ENCODE peak calls at places on chromosomes 3 and 15, in five cellular contexts. V is IMR-90, E is H1, G is mesenchymal stem cell, D is mesendoderm. F is an unnamed sample.

GRCh38 chr3:30314757-30315156 is 291.6 kb upstream of the TGFBR2 start:
- DNase-seq in V (no peak), E (no peak), G (no peak), D (no peak), F (no peak)

GRCh38 chr3:39166134-39166710 is 12.8 kb upstream of the CSRNP1 start:
- DNase-seq in V (peak), E (no peak), G (peak), D (peak), F (no peak)

GRCh38 chr15:41865490-41866055 is 26.9 kb downstream of the PLA2G4B start:
- DNase-seq in V (no peak), E (no peak), G (no peak), D (no peak), F (no peak)

GRCh38 chr3:152159328-152159727 is 109.4 kb upstream of the MBNL1 start:
- DNase-seq in V (peak), E (no peak), G (peak), D (no peak), F (no peak)

GRCh38 chr3:158702815-158703481 is 29.3 kb downstream of the RARRES1 start:
- DNase-seq in V (peak), E (no peak), G (peak), D (no peak), F (no peak)

GRCh38 chr3:51722362-51722761 is 15.5 kb downstream of the GRM2 start:
- DNase-seq in V (no peak), E (peak), G (no peak), D (no peak), F (no peak)

GRCh38 chr3:62601238-62601856 is 228.0 kb upstream of the FEZF2 start:
- DNase-seq in V (peak), E (no peak), G (peak), D (no peak), F (no peak)

GRCh38 chr3:183149915-183150825 is 12.4 kb downstream of the LAMP3 start:
- DNase-seq in V (no peak), E (no peak), G (no peak), D (peak), F (no peak)

DNA sequence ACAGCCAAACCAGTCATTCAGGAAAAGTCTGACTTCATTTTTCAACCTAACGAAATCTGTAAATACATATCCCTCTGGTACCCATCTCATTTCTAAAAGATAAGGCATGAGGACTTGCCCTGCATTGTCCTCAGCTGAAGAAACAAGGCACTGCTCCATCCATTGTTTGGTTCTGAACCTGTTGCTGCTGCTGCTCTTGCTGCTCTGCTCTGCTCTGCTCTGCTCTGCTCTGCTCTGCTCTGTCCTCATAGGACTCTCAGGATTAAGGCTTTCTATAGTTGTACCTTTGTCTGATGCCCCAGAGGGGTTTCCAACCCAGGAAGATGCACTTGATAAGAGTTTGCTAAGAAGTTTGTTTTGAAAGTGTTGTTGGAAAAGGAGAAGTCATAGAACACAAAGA is 38.2 kb downstream of the CMSS1 start:
- DNase-seq in V (no peak), E (no peak), G (no peak), D (no peak), F (no peak)
- H2AK5ac ChIP-seq in V (peak), E (no peak), G (no peak), D (no peak), F (no peak)

GRCh38 chr15:73156431-73157191 is 104.3 kb downstream of the NEO1 start:
- DNase-seq in V (no peak), E (no peak), G (no peak), D (no peak), F (no peak)

GRCh38 chr15:73153447-73153846 is 101.2 kb downstream of the NEO1 start:
- DNase-seq in V (no peak), E (no peak), G (no peak), D (no peak), F (no peak)

GRCh38 chr15:73150831-73151230 is 98.6 kb downstream of the NEO1 start:
- DNase-seq in V (no peak), E (no peak), G (no peak), D (no peak), F (no peak)

GRCh38 chr15:73153024-73153423 is 100.8 kb downstream of the NEO1 start:
- DNase-seq in V (no peak), E (no peak), G (no peak), D (no peak), F (no peak)
- H2AK5ac ChIP-seq in V (no peak), E (no peak), G (no peak), D (no peak), F (no peak)

DNA sequence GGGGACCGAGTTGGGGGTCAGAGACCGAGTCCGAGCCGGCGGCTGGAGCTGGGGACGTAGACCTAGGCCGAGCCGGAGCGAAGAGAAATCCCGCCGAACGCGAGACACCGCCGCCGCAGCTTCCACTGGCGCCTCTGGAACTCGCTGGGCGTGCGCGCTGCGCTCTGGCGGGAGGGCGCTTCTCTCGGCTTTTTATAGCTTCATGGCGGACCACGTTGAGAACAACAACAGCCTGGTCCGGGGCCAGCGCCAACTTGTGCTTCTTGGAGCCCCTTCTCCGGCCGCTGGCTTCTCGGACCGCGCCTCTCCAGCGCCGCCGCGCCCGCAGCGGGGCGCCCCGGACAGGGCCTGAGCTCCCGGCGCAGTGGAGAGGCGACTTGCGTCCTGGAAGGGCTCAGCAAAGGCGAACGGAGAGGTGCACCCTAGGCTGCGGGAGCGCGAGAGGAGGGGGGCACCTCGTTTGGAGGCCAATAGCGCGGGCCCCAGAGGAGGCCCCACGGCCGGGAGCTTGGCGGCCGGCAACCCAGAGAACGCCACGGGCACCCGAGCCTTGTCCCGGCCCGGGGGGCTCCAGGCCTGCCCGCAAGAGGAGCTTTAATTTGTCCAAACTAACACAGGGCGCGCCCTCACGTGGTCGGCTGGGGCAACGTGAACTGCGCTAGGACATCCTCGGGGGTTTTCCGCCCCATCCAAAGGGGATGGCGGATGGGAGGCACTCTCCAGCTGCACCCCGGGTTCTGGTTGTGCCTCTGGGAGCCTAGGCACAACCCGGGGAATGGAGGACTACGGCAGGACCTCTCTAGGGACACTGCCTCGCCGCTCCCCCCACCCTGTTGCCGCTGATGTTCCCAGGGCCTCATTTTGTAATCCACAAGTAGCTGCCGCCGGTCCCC is 37.7 kb downstream of the HMCES start:
- DNase-seq in V (peak), E (peak), G (peak), D (peak), F (peak)
- H2AK5ac ChIP-seq in V (no peak), E (no peak), G (no peak), D (no peak), F (peak)

GRCh38 chr15:31367021-31367729 is 40.5 kb downstream of the KLF13 start:
- DNase-seq in V (no peak), E (no peak), G (no peak), D (no peak), F (no peak)
- H2AK5ac ChIP-seq in V (no peak), E (peak), G (no peak), D (no peak), F (no peak)

DNA sequence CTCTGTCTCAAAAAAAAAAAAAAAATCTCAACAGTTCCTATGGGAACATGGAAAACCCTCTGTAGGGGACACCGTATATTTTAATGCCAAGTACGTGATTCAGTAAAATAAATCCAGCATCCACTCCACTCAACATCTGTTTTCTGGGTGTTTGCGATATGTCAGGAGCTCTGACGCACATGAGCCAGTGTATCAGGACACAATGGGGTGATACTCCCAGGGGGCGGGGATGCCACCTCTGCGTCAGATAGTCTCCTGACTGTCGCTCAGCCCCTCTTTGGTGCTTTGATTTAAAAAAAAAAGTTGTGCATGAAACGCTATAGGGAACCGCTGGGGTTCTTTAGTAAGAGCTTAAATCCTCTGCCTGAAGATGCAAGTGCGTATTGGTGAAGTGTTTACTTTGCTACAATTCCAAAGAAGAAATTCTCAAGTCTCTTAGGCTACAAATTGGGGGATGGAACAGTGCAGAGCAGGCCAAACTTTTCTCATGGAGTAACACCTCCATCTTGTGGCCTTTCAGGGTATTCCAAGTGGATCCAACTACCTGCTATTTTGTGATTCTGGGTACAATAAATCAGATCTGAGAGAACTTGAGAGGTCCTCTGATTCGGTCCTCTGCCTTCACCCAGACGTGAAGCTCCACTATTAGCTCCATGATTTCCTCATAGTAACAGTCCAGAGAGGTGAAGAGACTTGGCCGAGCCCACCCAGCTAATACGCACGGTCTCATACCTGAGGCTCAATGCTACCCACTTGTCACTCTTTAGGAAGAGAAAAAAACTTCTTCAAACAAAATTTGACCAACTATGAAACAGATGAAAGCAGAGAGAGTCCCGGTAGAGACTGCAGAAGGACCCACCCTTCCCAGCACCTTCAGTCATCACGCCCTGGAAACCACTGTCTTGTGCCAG is 9.3 kb upstream of the NR2E3 start:
- DNase-seq in V (peak), E (peak), G (peak), D (peak), F (peak)
- H2AK5ac ChIP-seq in V (peak), E (no peak), G (peak), D (no peak), F (no peak)

F was measured in neuronal stem cell.